ENCODE peak calls at places on chromosomes 16 and 17, in four cellular contexts. L is ovary; F is right atrium auricular region; O is activated naive CD8-positive, alpha-beta T cell treated with anti-CD3 and anti-CD28 coated beads, Interleukin-2, amount 50 U/mL, for 24 hours. M is an unnamed sample.

GRCh38 chr17:77314601-77315000 is 173.8 kb downstream of the SEC14L1 start:
- DNase-seq in F (no peak), O (no peak), L (peak; percentile 40), M (no peak)

GRCh38 chr16:68802190-68802589 is 41.1 kb upstream of the TANGO6 start:
- DNase-seq in F (no peak), O (no peak), L (no peak), M (no peak)

GRCh38 chr17:58276423-58276822 is 4.3 kb downstream of the MPO start:
- DNase-seq in F (peak; percentile 32), O (no peak), L (no peak), M (no peak)

GRCh38 chr17:76120658-76121008 is 17.0 kb upstream of the EXOC7 start:
- DNase-seq in F (no peak), L (no peak), O (no peak), M (no peak)

GRCh38 chr17:10071141-10071540 is 127.3 kb downstream of the GAS7 start:
- DNase-seq in F (no peak), L (no peak), O (no peak), M (no peak)

GRCh38 chr16:22969567-22969966 is 155.6 kb downstream of the HS3ST2 start:
- DNase-seq in O (no peak), L (no peak), F (peak; percentile 18), M (no peak)

GRCh38 chr16:50859628-50860360 is 117.9 kb downstream of the CYLD start:
- DNase-seq in L (no peak), O (no peak), F (peak; percentile 13), M (peak; percentile 84)

GRCh38 chr17:43597624-43598358 is 51.7 kb upstream of the ETV4 start:
- DNase-seq in F (no peak), L (no peak), O (no peak), M (no peak)

GRCh38 chr17:71921726-71922320 is 199.0 kb upstream of the SOX9 start:
- DNase-seq in O (no peak), L (no peak), F (no peak), M (no peak)

GRCh38 chr16:74716355-74716754 is 15.7 kb upstream of the MLKL start:
- DNase-seq in L (no peak), O (no peak), F (no peak), M (no peak)

GRCh38 chr17:50163846-50164696 is 1.7 kb upstream of the SGCA start:
- DNase-seq in L (no peak), F (no peak), O (peak; percentile 49), M (no peak)

GRCh38 chr17:31699281-31699680 is 159.8 kb downstream of the COPRS start:
- DNase-seq in F (peak; percentile 9), O (no peak), L (no peak), M (no peak)

M was measured in esophagus muscularis mucosa.